ENCODE peak calls at places on chromosome 15, in four cellular contexts. A is HepG2, G is H1, W is GM12878. I is an unnamed sample.

GRCh38 chr15:40328711-40329240 is 5.3 kb downstream of the INAFM2 start:
- DNase-seq in A (no peak), G (no peak), W (no peak), I (no peak)

GRCh38 chr15:25708391-25708790 is 154.7 kb downstream of the ATP10A start:
- DNase-seq in A (no peak), G (no peak), W (no peak), I (no peak)

GRCh38 chr15:43511012-43511885 is 6.2 kb upstream of the MAP1A start:
- DNase-seq in A (peak; percentile 20), G (no peak), W (no peak), I (no peak)

GRCh38 chr15:50996641-50997040 is 88.2 kb downstream of the AP4E1 start:
- DNase-seq in A (no peak), G (no peak), W (no peak), I (no peak)

GRCh38 chr15:71215126-71215894 is 100.0 kb downstream of the THSD4 start:
- DNase-seq in A (no peak), G (no peak), W (no peak), I (no peak)

GRCh38 chr15:76674883-76675282 is 230.3 kb downstream of the SCAPER start:
- DNase-seq in A (no peak), G (no peak), W (no peak), I (no peak)

GRCh38 chr15:39205081-39205480 is 375.8 kb upstream of the THBS1 start:
- DNase-seq in A (no peak), G (no peak), W (no peak), I (no peak)

GRCh38 chr15:86541540-86541939 is 461.9 kb downstream of the AGBL1 start:
- DNase-seq in A (no peak), G (no peak), W (no peak), I (no peak)

GRCh38 chr15:50353251-50353998 is 1.6 kb downstream of the GABPB1 start:
- DNase-seq in A (no peak), G (no peak), W (no peak), I (no peak)

GRCh38 chr15:26102988-26103387 is 239.9 kb upstream of the ATP10A start:
- DNase-seq in A (no peak), G (no peak), W (no peak), I (no peak)

GRCh38 chr15:73637527-73637926 is 4.3 kb upstream of the NPTN start:
- DNase-seq in A (no peak), G (no peak), W (no peak), I (no peak)

GRCh38 chr15:68143785-68144184 is 61.3 kb downstream of the CALML4 start:
- DNase-seq in A (no peak), G (no peak), W (no peak), I (no peak)

GRCh38 chr15:52382647-52383046 is 87.0 kb upstream of the MYO5C start:
- DNase-seq in A (no peak), G (no peak), W (peak; percentile 61), I (no peak)
- H3K36me3 ChIP-seq in A (no peaks in the 10 kb centered on the region), G (peaks cover 3% of the 10 kb centered on the region), W (peaks cover 2% of the 10 kb centered on the region), I (peaks cover 23% of the 10 kb centered on the region)

GRCh38 chr15:63601026-63601726 is 4.0 kb downstream of the FBXL22 start:
- DNase-seq in A (no peak), G (no peak), W (no peak), I (no peak)

GRCh38 chr15:63599401-63600000 is 2.3 kb downstream of the FBXL22 start:
- DNase-seq in A (peak; percentile 34), G (no peak), W (no peak), I (no peak)

GRCh38 chr15:63598467-63599400 is 1.5 kb downstream of the FBXL22 start:
- DNase-seq in A (peak; percentile 32), G (no peak), W (no peak), I (no peak)

GRCh38 chr15:63600646-63601025 is 3.4 kb downstream of the FBXL22 start:
- DNase-seq in A (peak; percentile 78), G (no peak), W (peak; percentile 77), I (peak; percentile 39)

GRCh38 chr15:63600001-63600645 is 2.9 kb downstream of the FBXL22 start:
- DNase-seq in A (no peak), G (no peak), W (no peak), I (no peak)
- TF ChIP-seq SUZ12 in A (no peak), G (no peak), W (no peak), I (no peak)

GRCh38 chr15:53869806-53870073 is 108.5 kb upstream of the UNC13C start:
- DNase-seq in A (peak; percentile 61), G (no peak), W (no peak), I (no peak)
- H3K27me3 ChIP-seq in A (no peaks in the 10 kb centered on the region), G (no peaks in the 10 kb centered on the region), W (no peaks in the 10 kb centered on the region), I (no peaks in the 10 kb centered on the region)

GRCh38 chr15:29708519-29708918 is 113.7 kb downstream of the TJP1 start:
- DNase-seq in A (no peak), G (no peak), W (no peak), I (no peak)
- H3K36me3 ChIP-seq in A (peaks cover 17% of the 10 kb centered on the region), G (peaks cover 25% of the 10 kb centered on the region), W (no peaks in the 10 kb centered on the region), I (peaks cover 77% of the 10 kb centered on the region)

DNA sequence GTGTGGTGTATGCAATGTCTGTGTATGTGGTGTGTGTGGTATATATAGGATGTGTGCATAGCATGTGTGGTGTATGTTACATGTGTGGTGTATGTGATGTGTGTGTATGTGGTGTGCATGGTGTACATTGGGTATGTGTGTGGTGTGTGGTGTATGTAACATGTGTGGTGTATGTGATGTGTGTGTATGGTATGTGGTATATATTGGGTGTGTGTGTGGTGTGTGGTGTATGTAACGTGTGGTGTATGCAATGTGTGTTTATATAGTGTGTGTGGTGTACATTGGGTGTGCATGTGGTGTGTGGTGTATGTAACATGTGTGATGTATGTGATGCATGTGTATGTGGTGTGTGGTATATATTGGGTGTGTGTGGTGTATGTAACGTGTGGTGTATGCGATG is 41.9 kb downstream of the ARRDC4 start:
- DNase-seq in A (no peak), G (no peak), W (no peak), I (no peak)
- TF ChIP-seq SUZ12 in A (no peak), G (no peak), W (no peak), I (no peak)